ENCODE peak calls at places on chromosome 9, in seven cellular contexts. L, B, V, K, G, T and J are unnamed samples.

GRCh38 chr9:69584746-69585145 is 87.4 kb downstream of the APBA1 start:
- DNase-seq in L (no peak), B (no peak), V (no peak), K (no peak), G (peak), T (peak), J (no peak)

GRCh38 chr9:130421802-130422276 is 22.9 kb upstream of the ASS1 start:
- DNase-seq in L (no peak), B (no peak), V (no peak), K (no peak), G (peak), T (peak), J (no peak)

GRCh38 chr9:118961857-118962256 is 407.4 kb downstream of the BRINP1 start:
- DNase-seq in L (no peak), B (peak), V (no peak), K (no peak), G (no peak), T (peak), J (no peak)

GRCh38 chr9:72537671-72538070 is 16.3 kb downstream of the TMC1 start:
- DNase-seq in L (no peak), B (no peak), V (no peak), K (no peak), G (peak), T (no peak), J (no peak)

GRCh38 chr9:16150938-16151650 is 598.3 kb downstream of the CCDC171 start:
- DNase-seq in L (no peak), B (no peak), V (no peak), K (no peak), G (no peak), T (no peak), J (no peak)

GRCh38 chr9:78017294-78017693 is 14.3 kb downstream of the GNAQ start:
- DNase-seq in L (no peak), B (no peak), V (no peak), K (no peak), G (no peak), T (no peak), J (no peak)

GRCh38 chr9:9719373-9720112 is 893.3 kb downstream of the PTPRD start:
- DNase-seq in L (no peak), B (no peak), V (no peak), K (no peak), G (no peak), T (no peak), J (no peak)

GRCh38 chr9:18632624-18633407 is 158.9 kb downstream of the ADAMTSL1 start:
- DNase-seq in L (no peak), B (peak), V (no peak), K (no peak), G (peak), T (peak), J (no peak)

GRCh38 chr9:127802576-127803443 is at the start of gene FPGS:
- DNase-seq in L (peak), B (peak), V (peak), K (peak), G (peak), T (peak), J (peak)

GRCh38 chr9:34087370-34087769 is 38.7 kb upstream of the UBAP2 start:
- DNase-seq in L (no peak), B (no peak), V (no peak), K (no peak), G (no peak), T (no peak), J (no peak)

GRCh38 chr9:90880669-90881068 is 79.0 kb downstream of the SYK start:
- DNase-seq in L (no peak), B (no peak), V (no peak), K (no peak), G (no peak), T (no peak), J (no peak)

GRCh38 chr9:136075134-136075841 is 19.8 kb downstream of the NACC2 start:
- DNase-seq in L (no peak), B (no peak), V (no peak), K (no peak), G (no peak), T (no peak), J (no peak)

GRCh38 chr9:5043381-5043780 is 58.3 kb downstream of the JAK2 start:
- DNase-seq in L (no peak), B (no peak), V (no peak), K (no peak), G (no peak), T (no peak), J (no peak)

GRCh38 chr9:83473488-83473971 is 64.7 kb downstream of the FRMD3 start:
- DNase-seq in L (no peak), B (no peak), V (no peak), K (no peak), G (peak), T (no peak), J (no peak)

GRCh38 chr9:133491656-133491925 is 12.7 kb upstream of the SLC2A6 start:
- DNase-seq in L (no peak), B (no peak), V (no peak), K (no peak), G (no peak), T (no peak), J (no peak)